ENCODE peak calls at places on chromosome 11, in eight cellular contexts. W is esophagus muscularis mucosa, F is ovary, B is A549, S is HepG2, H is tibial nerve, D is H1, G is sigmoid colon. C is an unnamed sample.

GRCh38 chr11:35040221-35040942 is 98.6 kb upstream of the CD44 start:
- DNase-seq in D (no peak), B (peak), G (no peak), S (no peak), H (no peak), F (no peak), W (no peak), C (no peak)

GRCh38 chr11:65571940-65572339 is 398 bp upstream of the FAM89B start:
- DNase-seq in B (peak), G (no peak), W (no peak), S (no peak), F (peak), H (no peak), D (no peak), C (peak)

GRCh38 chr11:112997829-112998228 is 36.6 kb downstream of the NCAM1 start:
- DNase-seq in B (no peak), D (no peak), G (no peak), H (no peak), W (no peak), S (no peak), F (no peak), C (no peak)

GRCh38 chr11:115550291-115551059 is 46.3 kb upstream of the CADM1 start:
- DNase-seq in S (no peak), W (no peak), H (no peak), G (no peak), B (no peak), F (no peak), D (no peak), C (no peak)

GRCh38 chr11:59965424-59965823 is 1.6 kb downstream of the OOSP4A start:
- DNase-seq in S (no peak), W (no peak), H (no peak), B (no peak), D (no peak), F (no peak), G (no peak), C (no peak)

GRCh38 chr11:31422703-31423102 is 53.0 kb downstream of the DNAJC24 start:
- DNase-seq in B (no peak), F (no peak), S (no peak), G (no peak), D (no peak), H (no peak), W (no peak), C (no peak)

GRCh38 chr11:87493516-87493915 is 455.8 kb downstream of the TMEM135 start:
- DNase-seq in B (no peak), G (no peak), S (no peak), D (peak), W (no peak), H (no peak), F (no peak), C (no peak)

GRCh38 chr11:120912504-120912903 is 111.4 kb upstream of the TBCEL start:
- DNase-seq in F (no peak), D (no peak), G (no peak), B (peak), S (peak), H (no peak), W (no peak), C (no peak)

GRCh38 chr11:97739892-97740782 is 1280.6 kb upstream of the CNTN5 start:
- DNase-seq in B (no peak), H (no peak), G (no peak), D (no peak), S (peak), W (no peak), F (no peak), C (no peak)

GRCh38 chr11:81907996-81908395 is 825.7 kb downstream of the FAM181B start:
- DNase-seq in F (no peak), S (no peak), D (no peak), H (no peak), G (no peak), B (no peak), W (no peak), C (no peak)

GRCh38 chr11:17552392-17553248 is 5.6 kb downstream of the OTOG start:
- DNase-seq in F (no peak), B (no peak), G (peak), S (no peak), H (no peak), W (no peak), D (no peak), C (no peak)

GRCh38 chr11:62689421-62690183 is at the start of gene LRRN4CL:
- DNase-seq in H (peak), S (no peak), W (peak), F (peak), B (no peak), G (peak), D (no peak), C (peak)

GRCh38 chr11:91199866-91200265 is 977.0 kb upstream of the CHORDC1 start:
- DNase-seq in G (no peak), W (no peak), D (no peak), H (no peak), F (no peak), B (no peak), S (no peak), C (no peak)

GRCh38 chr11:96075532-96075959 is 151.6 kb upstream of the MTMR2 start:
- DNase-seq in H (no peak), F (no peak), S (no peak), G (no peak), B (no peak), D (no peak), W (no peak), C (no peak)

GRCh38 chr11:1559103-1559951 is 12.7 kb downstream of the DUSP8 start:
- DNase-seq in D (no peak), S (no peak), H (peak), F (peak), W (peak), B (peak), G (peak), C (peak)

GRCh38 chr11:35011389-35011788 is 95.0 kb downstream of the PDHX start:
- DNase-seq in B (no peak), D (no peak), S (no peak), F (no peak), H (no peak), G (no peak), W (no peak), C (no peak)

GRCh38 chr11:1384206-1384965 is 5.3 kb upstream of the BRSK2 start:
- DNase-seq in D (no peak), W (no peak), G (no peak), S (no peak), B (no peak), F (no peak), H (no peak), C (no peak)

GRCh38 chr11:131465056-131465455 is 94.6 kb downstream of the NTM start:
- DNase-seq in D (no peak), B (no peak), G (no peak), S (no peak), H (no peak), W (no peak), F (no peak), C (no peak)

GRCh38 chr11:46912526-46913150 is 5.7 kb downstream of the LRP4 start:
- DNase-seq in S (no peak), B (no peak), G (no peak), F (no peak), W (no peak), D (peak), H (no peak), C (no peak)

GRCh38 chr11:58787903-58788302 is 56.2 kb upstream of the GLYAT start:
- DNase-seq in D (no peak), B (no peak), W (no peak), F (no peak), H (no peak), S (no peak), G (no peak), C (no peak)

GRCh38 chr11:50169634-50170033 is 137.0 kb downstream of the OR4C45 start:
- DNase-seq in D (no peak), B (no peak), F (no peak), S (no peak), H (no peak), G (no peak), W (no peak), C (no peak)

GRCh38 chr11:123454060-123454651 is 24.1 kb downstream of the GRAMD1B start:
- DNase-seq in F (no peak), H (no peak), D (no peak), B (peak), S (no peak), G (no peak), W (no peak), C (no peak)

GRCh38 chr11:120324932-120325810 is at the start of gene TLCD5:
- DNase-seq in G (peak), S (peak), B (peak), F (peak), D (peak), H (peak), W (no peak), C (peak)

GRCh38 chr11:119989422-119989821 is 148.5 kb downstream of the TRIM29 start:
- DNase-seq in D (no peak), G (no peak), S (no peak), F (no peak), W (no peak), H (no peak), B (no peak), C (no peak)

GRCh38 chr11:29251738-29252137 is 765.1 kb downstream of the KCNA4 start:
- DNase-seq in B (no peak), S (no peak), G (no peak), H (no peak), D (no peak), F (no peak), W (no peak), C (no peak)

GRCh38 chr11:116861539-116861938 is 24.1 kb upstream of the APOA1 start:
- DNase-seq in B (no peak), H (no peak), S (no peak), G (no peak), F (no peak), D (no peak), W (no peak), C (no peak)

GRCh38 chr11:124891390-124891861 is 6.2 kb downstream of the ROBO4 start:
- DNase-seq in G (peak), W (no peak), F (no peak), H (no peak), S (no peak), D (no peak), B (no peak), C (no peak)

GRCh38 chr11:13205446-13205845 is 72.1 kb upstream of the BMAL1 start:
- DNase-seq in B (no peak), W (no peak), D (no peak), F (no peak), G (no peak), H (no peak), S (no peak), C (no peak)

GRCh38 chr11:2217211-2218081 is 45.8 kb upstream of the TH start:
- DNase-seq in D (no peak), W (peak), B (no peak), S (no peak), F (no peak), H (no peak), G (peak), C (no peak)

GRCh38 chr11:808427-809286 is 1.1 kb upstream of the RPLP2 start:
- DNase-seq in H (no peak), W (no peak), D (no peak), F (no peak), B (peak), S (peak), G (peak), C (no peak)

GRCh38 chr11:10659339-10660216 is 34.0 kb downstream of the IRAG1 start:
- DNase-seq in W (no peak), S (peak), F (peak), B (peak), G (peak), H (no peak), D (no peak), C (no peak)

GRCh38 chr11:97965849-97966646 is 1054.7 kb upstream of the CNTN5 start:
- DNase-seq in F (no peak), W (no peak), B (no peak), H (no peak), D (no peak), G (no peak), S (no peak), C (no peak)

GRCh38 chr11:73965764-73966121 is 14.9 kb downstream of the DNAJB13 start:
- DNase-seq in W (no peak), D (no peak), S (no peak), G (no peak), F (no peak), H (no peak), B (no peak), C (no peak)

GRCh38 chr11:122772945-122773344 is 65.4 kb upstream of the CRTAM start:
- DNase-seq in D (no peak), F (no peak), H (no peak), G (no peak), W (no peak), S (no peak), B (peak), C (no peak)

GRCh38 chr11:18594999-18595749 is 4.4 kb upstream of the MISFA start:
- DNase-seq in W (no peak), S (no peak), G (no peak), H (no peak), F (no peak), B (no peak), D (no peak), C (no peak)

GRCh38 chr11:63979426-63979825 is 5.0 kb downstream of the COX8A start:
- DNase-seq in B (no peak), H (no peak), D (no peak), W (no peak), S (no peak), F (no peak), G (no peak), C (no peak)

GRCh38 chr11:63974259-63975143 is at the start of gene COX8A:
- DNase-seq in G (peak), B (peak), F (peak), H (peak), D (peak), S (peak), W (peak), C (peak)

GRCh38 chr11:63978551-63979235 is 4.3 kb downstream of the COX8A start:
- DNase-seq in F (no peak), H (no peak), S (no peak), W (no peak), B (no peak), D (no peak), G (no peak), C (no peak)
- H3K27ac ChIP-seq in F (no peak), H (no peak), S (no peak), W (peak), B (no peak), D (peak), G (peak), C (no peak)

GRCh38 chr11:106625566-106625965 is 392.7 kb downstream of the GUCY1A2 start:
- DNase-seq in F (no peak), H (no peak), W (no peak), S (no peak), B (no peak), G (no peak), D (no peak), C (no peak)
- TF ChIP-seq EP300 in F (no peak), H (no peak), W (no peak), S (no peak), B (no peak), G (no peak), D (no peak), C (no peak)

GRCh38 chr11:3808846-3809623 is 675 bp downstream of the PGAP2 start:
- DNase-seq in S (peak), D (no peak), W (no peak), B (peak), G (no peak), F (no peak), H (no peak), C (peak)
- H3K27ac ChIP-seq in S (peak), D (peak), W (peak), B (peak), G (peak), F (no peak), H (peak), C (peak)

GRCh38 chr11:27420722-27421572 is 51.6 kb downstream of the LGR4 start:
- DNase-seq in H (no peak), W (no peak), F (no peak), D (no peak), G (no peak), B (no peak), S (no peak), C (no peak)

GRCh38 chr11:27423125-27423524 is 49.5 kb downstream of the LGR4 start:
- DNase-seq in H (no peak), S (no peak), F (peak), B (no peak), G (peak), D (no peak), W (no peak), C (peak)

GRCh38 chr11:27421819-27422494 is 50.6 kb downstream of the LGR4 start:
- DNase-seq in W (no peak), G (no peak), H (no peak), B (no peak), F (no peak), D (no peak), S (no peak), C (no peak)

GRCh38 chr11:27416568-27417176 is 53.7 kb upstream of the CCDC34 start:
- DNase-seq in D (no peak), H (no peak), F (no peak), G (no peak), B (no peak), W (no peak), S (no peak), C (no peak)

GRCh38 chr11:27420217-27420616 is 52.4 kb downstream of the LGR4 start:
- DNase-seq in B (no peak), G (no peak), S (no peak), D (no peak), F (no peak), H (no peak), W (no peak), C (no peak)
- TF ChIP-seq EP300 in B (no peak), G (no peak), S (no peak), D (no peak), F (no peak), H (no peak), W (no peak), C (no peak)

DNA sequence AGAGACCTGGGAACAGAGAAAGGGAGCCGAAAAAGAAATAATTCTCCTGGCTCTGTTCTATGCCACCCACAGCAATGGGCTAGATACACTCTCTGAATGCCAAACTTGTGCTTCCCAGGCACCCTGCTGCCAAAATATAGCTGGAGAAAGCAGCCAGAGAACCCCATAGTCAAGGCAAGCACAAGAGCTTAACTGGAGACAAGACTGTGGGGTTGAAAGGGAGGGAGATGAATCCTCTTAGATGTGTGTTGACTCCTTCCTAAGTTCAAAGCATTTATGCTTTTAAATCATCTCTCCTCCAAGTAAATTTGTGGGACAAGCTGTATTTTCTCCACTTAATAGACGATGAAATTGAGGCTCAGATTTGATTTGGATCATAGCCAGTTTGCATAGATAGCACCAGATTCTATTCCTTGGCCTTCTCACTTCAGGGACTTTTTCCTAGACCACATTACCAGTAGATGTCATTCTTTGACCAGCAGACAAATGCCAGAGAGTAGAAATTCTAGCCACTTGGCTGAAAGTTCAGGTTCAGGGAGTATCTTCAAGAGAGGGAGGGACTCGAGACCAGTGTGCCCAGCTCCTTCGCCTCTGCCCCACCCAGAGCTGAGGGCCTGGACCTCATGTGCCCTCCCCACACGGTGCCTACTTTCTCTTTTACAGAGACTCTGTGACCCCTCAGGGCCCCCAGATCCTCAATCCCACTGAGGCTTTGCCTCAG is 16.6 kb upstream of the ETS1 start:
- DNase-seq in D (no peak), W (no peak), S (no peak), B (no peak), G (no peak), H (no peak), F (no peak), C (no peak)
- H3K27ac ChIP-seq in D (no peak), W (no peak), S (no peak), B (no peak), G (no peak), H (no peak), F (no peak), C (no peak)

DNA sequence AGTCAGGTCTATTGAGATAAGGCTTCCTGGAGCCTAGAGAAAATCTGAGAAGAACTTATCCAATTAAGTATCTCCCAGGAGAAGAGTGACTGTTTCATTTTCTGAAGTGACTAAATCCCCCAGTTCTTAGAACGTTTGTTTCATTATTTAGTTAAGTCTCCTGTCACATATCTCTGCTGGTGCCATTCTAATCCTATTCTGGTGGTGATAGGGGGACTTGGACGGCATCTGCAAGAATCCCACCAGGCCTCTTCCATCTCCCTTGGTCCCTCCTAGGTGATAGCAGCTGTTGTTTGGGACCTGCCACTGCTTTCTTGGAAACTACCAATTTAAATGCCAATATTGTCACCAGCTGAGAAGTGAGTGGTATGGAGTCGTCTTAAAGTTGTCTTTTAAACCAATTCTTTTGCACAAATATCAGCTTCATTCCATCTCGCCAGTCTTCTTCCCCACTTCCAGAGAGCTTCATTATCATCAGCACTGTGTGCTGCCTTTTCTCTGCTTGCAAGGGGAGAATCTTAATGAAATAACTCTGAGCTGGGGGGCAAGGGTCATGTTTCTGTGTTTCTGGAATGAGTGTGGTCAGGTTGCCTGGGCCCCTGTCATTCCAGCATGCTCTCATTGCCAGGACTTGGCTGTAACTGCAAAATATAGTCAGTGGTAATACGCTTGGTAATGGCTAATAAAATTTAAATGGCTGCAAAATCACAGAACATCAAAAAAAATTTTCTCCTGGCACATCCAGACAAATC is 104.8 kb downstream of the LDLRAD3 start:
- DNase-seq in F (no peak), G (no peak), S (no peak), B (no peak), H (no peak), D (no peak), W (no peak), C (no peak)
- TF ChIP-seq EP300 in F (no peak), G (no peak), S (no peak), B (no peak), H (no peak), D (no peak), W (no peak), C (no peak)

GRCh38 chr11:118602331-118602730 is 5.1 kb upstream of the PHLDB1 start:
- DNase-seq in F (no peak), B (no peak), S (no peak), D (no peak), G (peak), W (no peak), H (no peak), C (peak)
- H3K27ac ChIP-seq in F (no peak), B (no peak), S (no peak), D (no peak), G (peak), W (no peak), H (no peak), C (no peak)

GRCh38 chr11:76824980-76825725 is 35.6 kb upstream of the ACER3 start:
- DNase-seq in G (no peak), F (no peak), H (no peak), D (no peak), W (no peak), B (no peak), S (no peak), C (no peak)
- TF ChIP-seq EP300 in G (no peak), F (no peak), H (no peak), D (no peak), W (no peak), B (no peak), S (no peak), C (no peak)